ENCODE peak calls at places on chromosomes 5 and 9, in six cellular contexts. X is CD4-positive, alpha-beta T cell; V is T-helper 2 cell; A is HT1080; T is neural crest cell; Z is stimulated activated naive CD8-positive, alpha-beta T cell treated with anti-CD3 and anti-CD28 coated beads, Interleukin-15, Interleukin-2, amounts not matched to agents 100 U/mL and 50 U/mL, for 24 hours. O is an unnamed sample.

GRCh38 chr5:96940586-96940985 is 4.7 kb downstream of the LNPEP start:
- DNase-seq in X (no peak), V (no peak), A (peak; percentile 18), T (no peak), Z (no peak), O (no peak)

GRCh38 chr9:128098936-128099931 is 28.3 kb downstream of the PTGES2 start:
- DNase-seq in X (no peak), V (no peak), A (no peak), T (no peak), Z (no peak), O (peak; percentile 46)

GRCh38 chr5:5165541-5166002 is 25.4 kb downstream of the ADAMTS16 start:
- DNase-seq in X (no peak), V (no peak), A (peak; percentile 42), T (no peak), Z (no peak), O (peak; percentile 74)

GRCh38 chr5:109191153-109191558 is 218.6 kb downstream of the PJA2 start:
- DNase-seq in X (no peak), V (no peak), A (peak; percentile 47), T (no peak), Z (no peak), O (peak; percentile 57)

GRCh38 chr9:131469951-131470350 is 32.8 kb upstream of the POMT1 start:
- DNase-seq in X (no peak), V (no peak), A (no peak), T (no peak), Z (no peak), O (no peak)

GRCh38 chr5:142869883-142870282 is 99.7 kb downstream of the ARHGAP26 start:
- DNase-seq in X (no peak), V (no peak), A (peak; percentile 16), T (no peak), Z (no peak), O (no peak)

GRCh38 chr5:180330810-180331646 is 22.1 kb downstream of the GFPT2 start:
- DNase-seq in X (no peak), V (no peak), A (peak; percentile 99), T (no peak), Z (no peak), O (peak; percentile 100)

GRCh38 chr5:143083006-143083405 is 312.8 kb downstream of the ARHGAP26 start:
- DNase-seq in X (no peak), V (no peak), A (no peak), T (no peak), Z (no peak), O (no peak)

GRCh38 chr5:172542651-172543131 is 88.4 kb upstream of the SH3PXD2B start:
- DNase-seq in X (no peak), V (no peak), A (no peak), T (no peak), Z (no peak), O (no peak)

GRCh38 chr9:133339641-133340040 is 3.7 kb upstream of the SURF6 start:
- DNase-seq in X (no peak), V (no peak), A (no peak), T (no peak), Z (peak; percentile 2), O (no peak)

GRCh38 chr5:157390179-157390923 is 69.7 kb upstream of the NIPAL4 start:
- DNase-seq in X (peak; percentile 12), V (peak; percentile 25), A (peak; percentile 99), T (no peak), Z (peak; percentile 69), O (peak; percentile 99)

GRCh38 chr5:59038169-59039002 is 455.5 kb downstream of the RAB3C start:
- DNase-seq in X (peak; percentile 6), V (no peak), A (no peak), T (peak; percentile 4), Z (no peak), O (no peak)

GRCh38 chr5:67206381-67207328 is 10.1 kb upstream of the CD180 start:
- DNase-seq in X (peak; percentile 77), V (peak; percentile 80), A (peak; percentile 99), T (no peak), Z (peak; percentile 83), O (peak; percentile 98)

GRCh38 chr9:87682618-87683017 is 43.3 kb upstream of the CTSL start:
- DNase-seq in X (no peak), V (no peak), A (no peak), T (no peak), Z (no peak), O (no peak)

GRCh38 chr5:96657068-96657467 is 5.1 kb upstream of the CAST start:
- DNase-seq in X (peak; percentile 16), V (no peak), A (peak; percentile 99), T (no peak), Z (peak; percentile 43), O (peak; percentile 98)

GRCh38 chr5:14996997-14997396 is 125.4 kb upstream of the ANKH start:
- DNase-seq in X (no peak), V (no peak), A (no peak), T (no peak), Z (no peak), O (no peak)

GRCh38 chr9:74064702-74065101 is 432.4 kb upstream of the RORB start:
- DNase-seq in X (no peak), V (no peak), A (no peak), T (no peak), Z (no peak), O (no peak)

GRCh38 chr5:173689713-173690360 is 73.4 kb upstream of the BOD1 start:
- DNase-seq in X (no peak), V (no peak), A (no peak), T (no peak), Z (no peak), O (no peak)

GRCh38 chr9:110069326-110070248 is 138.4 kb downstream of the C9orf152 start:
- DNase-seq in X (no peak), V (no peak), A (peak; percentile 97), T (no peak), Z (no peak), O (peak; percentile 99)

O was measured in A172.